ENCODE peak calls at places on chromosomes 6 and 20, in seven cellular contexts. One of them, this sample, is unnamed.
A peak's percentile ranks its signal among the peaks of the same experiment; 100 is the strongest.

GRCh38 chr6:44466955-44467354 is 79.4 kb downstream of the CDC5L start:
- DNase-seq in ovary: no peak
- DNase-seq in stomach: no peak
- DNase-seq in gastrocnemius medialis: no peak
- DNase-seq in adrenal gland: no peak
- DNase-seq in K562: no peak
- DNase-seq in heart left ventricle: no peak
- DNase-seq in this sample: no peak

GRCh38 chr6:17596085-17596484 is 4.0 kb upstream of the FAM8A1 start:
- DNase-seq in adrenal gland: no peak
- DNase-seq in ovary: no peak
- DNase-seq in gastrocnemius medialis: no peak
- DNase-seq in K562: no peak
- DNase-seq in heart left ventricle: no peak
- DNase-seq in stomach: no peak
- DNase-seq in this sample: no peak

GRCh38 chr20:23870461-23870860 is 9.1 kb downstream of the CST5 start:
- DNase-seq in stomach: no peak
- DNase-seq in adrenal gland: no peak
- DNase-seq in K562: no peak
- DNase-seq in gastrocnemius medialis: no peak
- DNase-seq in ovary: no peak
- DNase-seq in heart left ventricle: no peak
- DNase-seq in this sample: no peak

GRCh38 chr6:90574610-90575009 is 12.3 kb downstream of the MAP3K7 start:
- DNase-seq in heart left ventricle: no peak
- DNase-seq in gastrocnemius medialis: no peak
- DNase-seq in K562: no peak
- DNase-seq in stomach: no peak
- DNase-seq in ovary: no peak
- DNase-seq in adrenal gland: no peak
- DNase-seq in this sample: peak; percentile 17

GRCh38 chr20:18138266-18138582 is 561 bp downstream of the KAT14 start:
- DNase-seq in adrenal gland: no peak
- DNase-seq in heart left ventricle: no peak
- DNase-seq in ovary: no peak
- DNase-seq in gastrocnemius medialis: no peak
- DNase-seq in K562: no peak
- DNase-seq in stomach: no peak
- DNase-seq in this sample: no peak

GRCh38 chr6:170152111-170152926 is 138.6 kb downstream of the DLL1 start:
- DNase-seq in gastrocnemius medialis: peak; percentile 34
- DNase-seq in K562: no peak
- DNase-seq in ovary: peak; percentile 20
- DNase-seq in stomach: peak; percentile 80
- DNase-seq in adrenal gland: peak; percentile 61
- DNase-seq in heart left ventricle: peak; percentile 84
- DNase-seq in this sample: no peak

GRCh38 chr6:25248100-25248499 is 31.1 kb upstream of the CARMIL1 start:
- DNase-seq in ovary: no peak
- DNase-seq in stomach: no peak
- DNase-seq in K562: no peak
- DNase-seq in heart left ventricle: no peak
- DNase-seq in adrenal gland: no peak
- DNase-seq in gastrocnemius medialis: no peak
- DNase-seq in this sample: no peak

GRCh38 chr6:160347259-160348208 is 644 bp upstream of the SLC22A3 start:
- DNase-seq in adrenal gland: peak; percentile 38
- DNase-seq in gastrocnemius medialis: no peak
- DNase-seq in heart left ventricle: no peak
- DNase-seq in ovary: no peak
- DNase-seq in stomach: no peak
- DNase-seq in K562: no peak
- DNase-seq in this sample: no peak

GRCh38 chr6:36386495-36387439 is 702 bp downstream of the ETV7 start:
- DNase-seq in adrenal gland: peak; percentile 59
- DNase-seq in heart left ventricle: no peak
- DNase-seq in gastrocnemius medialis: no peak
- DNase-seq in ovary: peak; percentile 42
- DNase-seq in K562: no peak
- DNase-seq in stomach: peak; percentile 43
- DNase-seq in this sample: peak; percentile 20

GRCh38 chr6:27986928-27987725 is 30.1 kb downstream of the OR2B6 start:
- DNase-seq in ovary: no peak
- DNase-seq in stomach: no peak
- DNase-seq in K562: no peak
- DNase-seq in adrenal gland: no peak
- DNase-seq in heart left ventricle: no peak
- DNase-seq in gastrocnemius medialis: no peak
- DNase-seq in this sample: no peak

GRCh38 chr20:10642859-10643559 is 30.8 kb downstream of the JAG1 start:
- DNase-seq in ovary: no peak
- DNase-seq in stomach: no peak
- DNase-seq in K562: no peak
- DNase-seq in heart left ventricle: no peak
- DNase-seq in gastrocnemius medialis: no peak
- DNase-seq in adrenal gland: no peak
- DNase-seq in this sample: no peak

GRCh38 chr6:44057238-44057930 is 69.9 kb downstream of the MRPL14 start:
- DNase-seq in heart left ventricle: no peak
- DNase-seq in K562: peak; percentile 73
- DNase-seq in gastrocnemius medialis: no peak
- DNase-seq in adrenal gland: no peak
- DNase-seq in stomach: no peak
- DNase-seq in ovary: no peak
- DNase-seq in this sample: no peak

GRCh38 chr6:158474961-158475343 is 84.9 kb upstream of the TMEM181 start:
- DNase-seq in K562: no peak
- DNase-seq in adrenal gland: no peak
- DNase-seq in ovary: no peak
- DNase-seq in heart left ventricle: no peak
- DNase-seq in gastrocnemius medialis: no peak
- DNase-seq in stomach: peak; percentile 29
- DNase-seq in this sample: no peak

GRCh38 chr6:78615430-78615904 is 251.9 kb upstream of the IRAK1BP1 start:
- DNase-seq in K562: no peak
- DNase-seq in adrenal gland: no peak
- DNase-seq in gastrocnemius medialis: no peak
- DNase-seq in stomach: no peak
- DNase-seq in ovary: no peak
- DNase-seq in heart left ventricle: no peak
- DNase-seq in this sample: no peak

GRCh38 chr6:159108438-159108985 is 60.7 kb upstream of the FNDC1 start:
- DNase-seq in ovary: no peak
- DNase-seq in K562: no peak
- DNase-seq in heart left ventricle: no peak
- DNase-seq in gastrocnemius medialis: no peak
- DNase-seq in adrenal gland: peak; percentile 15
- DNase-seq in stomach: no peak
- DNase-seq in this sample: no peak

GRCh38 chr6:87074051-87074711 is 20.7 kb downstream of the CGA start:
- DNase-seq in stomach: no peak
- DNase-seq in adrenal gland: no peak
- DNase-seq in ovary: no peak
- DNase-seq in heart left ventricle: no peak
- DNase-seq in K562: no peak
- DNase-seq in gastrocnemius medialis: no peak
- DNase-seq in this sample: no peak

GRCh38 chr6:12958052-12958706 is 241.6 kb downstream of the PHACTR1 start:
- DNase-seq in ovary: no peak
- DNase-seq in stomach: no peak
- DNase-seq in K562: no peak
- DNase-seq in heart left ventricle: no peak
- DNase-seq in gastrocnemius medialis: no peak
- DNase-seq in adrenal gland: no peak
- DNase-seq in this sample: no peak

GRCh38 chr20:4740774-4741431 is 19.2 kb downstream of the PRND start:
- DNase-seq in gastrocnemius medialis: no peak
- DNase-seq in K562: peak; percentile 41
- DNase-seq in adrenal gland: peak; percentile 72
- DNase-seq in ovary: peak; percentile 44
- DNase-seq in heart left ventricle: no peak
- DNase-seq in stomach: peak; percentile 58
- DNase-seq in this sample: peak; percentile 39

GRCh38 chr6:42251911-42252637 is 34.4 kb upstream of the MRPS10 start:
- DNase-seq in K562: no peak
- DNase-seq in stomach: peak; percentile 56
- DNase-seq in gastrocnemius medialis: no peak
- DNase-seq in adrenal gland: peak; percentile 91
- DNase-seq in heart left ventricle: peak; percentile 85
- DNase-seq in ovary: peak; percentile 70
- DNase-seq in this sample: peak; percentile 31

DNA sequence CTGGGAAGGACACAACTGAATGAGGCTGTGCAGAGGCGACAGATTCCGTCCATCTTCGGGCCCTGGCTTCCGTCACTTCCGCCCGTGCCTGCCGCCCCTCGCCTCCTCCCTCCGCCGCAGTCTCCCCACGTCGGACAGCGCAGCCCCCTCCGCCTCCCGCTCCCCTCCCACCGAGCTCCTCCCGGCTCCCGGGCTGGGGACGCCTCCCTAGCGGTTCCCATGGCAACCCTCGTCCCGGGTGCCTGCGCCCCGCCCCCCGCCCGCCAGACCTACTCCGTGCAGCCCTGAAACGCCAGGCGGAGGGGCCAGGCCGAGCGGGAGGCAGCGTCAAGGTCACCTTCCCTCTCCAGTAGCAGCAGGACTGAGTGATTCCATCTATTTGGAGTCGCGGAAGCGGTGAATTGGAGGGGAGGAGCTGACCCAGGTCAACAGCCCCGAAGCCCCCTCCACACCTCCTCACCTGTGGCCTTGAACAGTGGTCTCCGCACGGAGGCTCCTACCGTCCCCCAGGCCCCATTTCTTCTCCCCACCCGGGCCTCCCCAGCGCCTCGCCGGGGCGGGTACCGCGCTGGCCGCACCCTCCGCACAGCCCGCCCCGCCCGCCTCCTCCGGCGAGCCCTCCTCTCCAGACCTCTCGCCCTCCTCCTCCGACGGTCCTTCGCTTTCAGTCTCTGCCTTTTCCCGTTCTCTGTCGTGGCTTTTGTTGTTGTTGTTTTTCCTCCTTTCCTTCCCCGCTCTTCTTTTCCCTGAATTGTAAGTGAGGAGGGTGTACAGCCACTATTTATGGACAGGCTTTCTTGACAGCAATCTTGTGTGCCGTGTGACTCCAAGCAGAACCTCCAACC is 951 bp downstream of the NRSN2 start:
- DNase-seq in heart left ventricle: peak; percentile 94
- DNase-seq in gastrocnemius medialis: peak; percentile 72
- DNase-seq in K562: peak; percentile 98
- DNase-seq in adrenal gland: peak; percentile 96
- DNase-seq in stomach: peak; percentile 85
- DNase-seq in ovary: peak; percentile 97
- DNase-seq in this sample: peak; percentile 92
- TF ChIP-seq POLR2A in heart left ventricle: no peak
- TF ChIP-seq POLR2A in gastrocnemius medialis: peak; percentile 37
- TF ChIP-seq POLR2A in K562: peak; percentile 85
- TF ChIP-seq POLR2A in adrenal gland: peak; percentile 47
- TF ChIP-seq POLR2A in stomach: peak; percentile 31
- TF ChIP-seq POLR2A in ovary: peak; percentile 68
- TF ChIP-seq POLR2A in this sample: peak; percentile 51

DNA sequence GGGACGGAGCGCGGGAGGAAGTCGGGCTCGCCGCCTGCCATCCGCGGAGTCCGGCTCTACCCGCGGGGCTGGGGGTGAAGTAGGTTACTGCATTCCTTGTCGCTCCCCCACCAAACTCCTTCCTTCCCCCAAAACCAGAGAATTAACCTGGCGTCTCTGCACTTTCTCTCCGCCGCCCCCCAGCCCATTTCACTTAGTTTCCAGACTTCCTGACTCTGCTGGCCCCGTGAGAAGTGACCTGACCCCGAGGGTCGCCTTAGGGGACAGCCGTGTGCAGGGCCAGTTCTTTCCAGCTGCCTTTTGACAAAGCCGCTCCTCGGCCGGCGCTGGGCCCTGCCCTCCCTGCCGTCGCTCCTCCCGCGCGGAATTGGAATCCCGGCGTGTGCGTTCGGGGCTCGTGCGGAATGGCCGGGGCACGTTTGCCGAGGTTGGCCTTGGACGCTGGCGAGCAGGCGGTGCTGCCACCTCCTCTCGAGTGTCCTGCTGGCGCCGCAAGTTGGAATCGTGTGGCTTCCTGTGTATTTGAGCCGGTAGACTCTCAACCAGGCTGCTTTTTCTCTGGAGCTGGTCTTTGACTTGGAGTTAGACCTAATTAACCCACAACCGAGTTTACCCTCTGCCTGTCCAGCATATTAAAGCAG is 650 bp downstream of the DCBLD1 start:
- DNase-seq in adrenal gland: peak; percentile 77
- DNase-seq in gastrocnemius medialis: peak; percentile 58
- DNase-seq in heart left ventricle: peak; percentile 53
- DNase-seq in stomach: peak; percentile 68
- DNase-seq in K562: peak; percentile 50
- DNase-seq in ovary: peak; percentile 35
- DNase-seq in this sample: peak; percentile 43
- TF ChIP-seq POLR2A in adrenal gland: no peak
- TF ChIP-seq POLR2A in gastrocnemius medialis: peak; percentile 0
- TF ChIP-seq POLR2A in heart left ventricle: no peak
- TF ChIP-seq POLR2A in stomach: no peak
- TF ChIP-seq POLR2A in K562: peak; percentile 65
- TF ChIP-seq POLR2A in ovary: no peak
- TF ChIP-seq POLR2A in this sample: no peak

GRCh38 chr6:165662041-165662491 is 975 bp downstream of the PDE10A start:
- DNase-seq in ovary: peak; percentile 34
- DNase-seq in gastrocnemius medialis: no peak
- DNase-seq in adrenal gland: no peak
- DNase-seq in heart left ventricle: peak; percentile 60
- DNase-seq in stomach: no peak
- DNase-seq in K562: no peak
- DNase-seq in this sample: no peak
- TF ChIP-seq POLR2A in ovary: no peak
- TF ChIP-seq POLR2A in gastrocnemius medialis: no peak
- TF ChIP-seq POLR2A in adrenal gland: no peak
- TF ChIP-seq POLR2A in heart left ventricle: no peak
- TF ChIP-seq POLR2A in stomach: no peak
- TF ChIP-seq POLR2A in K562: no peak
- TF ChIP-seq POLR2A in this sample: no peak

GRCh38 chr6:26286168-26286854 is 78.7 kb upstream of the BTN3A2 start:
- DNase-seq in stomach: peak; percentile 78
- DNase-seq in ovary: peak; percentile 74
- DNase-seq in adrenal gland: peak; percentile 83
- DNase-seq in gastrocnemius medialis: peak; percentile 42
- DNase-seq in heart left ventricle: peak; percentile 53
- DNase-seq in K562: peak; percentile 49
- DNase-seq in this sample: peak; percentile 86

GRCh38 chr6:26280409-26280808 is 84.6 kb upstream of the BTN3A2 start:
- DNase-seq in K562: no peak
- DNase-seq in adrenal gland: no peak
- DNase-seq in gastrocnemius medialis: no peak
- DNase-seq in stomach: no peak
- DNase-seq in heart left ventricle: no peak
- DNase-seq in ovary: no peak
- DNase-seq in this sample: no peak

GRCh38 chr6:26284537-26285142 is 80.4 kb upstream of the BTN3A2 start:
- DNase-seq in gastrocnemius medialis: no peak
- DNase-seq in stomach: peak; percentile 55
- DNase-seq in adrenal gland: peak; percentile 65
- DNase-seq in ovary: peak; percentile 58
- DNase-seq in K562: no peak
- DNase-seq in heart left ventricle: peak; percentile 58
- DNase-seq in this sample: peak; percentile 84

GRCh38 chr6:26288155-26288554 is 76.8 kb upstream of the BTN3A2 start:
- DNase-seq in ovary: no peak
- DNase-seq in heart left ventricle: no peak
- DNase-seq in K562: no peak
- DNase-seq in stomach: no peak
- DNase-seq in gastrocnemius medialis: no peak
- DNase-seq in adrenal gland: no peak
- DNase-seq in this sample: no peak

GRCh38 chr6:26285143-26286134 is 79.6 kb upstream of the BTN3A2 start:
- DNase-seq in K562: peak; percentile 90
- DNase-seq in gastrocnemius medialis: peak; percentile 96
- DNase-seq in heart left ventricle: peak; percentile 98
- DNase-seq in adrenal gland: peak; percentile 99
- DNase-seq in ovary: peak; percentile 97
- DNase-seq in stomach: peak; percentile 96
- DNase-seq in this sample: peak; percentile 100
- TF ChIP-seq POLR2A in K562: peak; percentile 99
- TF ChIP-seq POLR2A in gastrocnemius medialis: peak; percentile 72
- TF ChIP-seq POLR2A in heart left ventricle: no peak
- TF ChIP-seq POLR2A in adrenal gland: peak; percentile 83
- TF ChIP-seq POLR2A in ovary: peak; percentile 88
- TF ChIP-seq POLR2A in stomach: peak; percentile 78
- TF ChIP-seq POLR2A in this sample: peak; percentile 100

This sample was measured in erythroblast.